ENCODE peak calls at places on chromosome 13, in four cellular contexts. One of them, this sample, is unnamed.

GRCh38 chr13:96460571-96460970 is 370.7 kb downstream of the HS6ST3 start:
- DNase-seq in fibroblast of pulmonary artery: peak; percentile 28
- DNase-seq in breast epithelium: no peak
- DNase-seq in aorta: no peak
- DNase-seq in this sample: no peak

GRCh38 chr13:27354379-27354778 is 70.0 kb upstream of the GTF3A start:
- DNase-seq in fibroblast of pulmonary artery: peak; percentile 51
- DNase-seq in breast epithelium: no peak
- DNase-seq in aorta: no peak
- DNase-seq in this sample: no peak

GRCh38 chr13:30818323-30818960 is 83.1 kb downstream of the ALOX5AP start:
- DNase-seq in fibroblast of pulmonary artery: peak; percentile 93
- DNase-seq in breast epithelium: no peak
- DNase-seq in aorta: peak; percentile 59
- DNase-seq in this sample: peak; percentile 79

GRCh38 chr13:24220086-24220703 is 59.7 kb downstream of the SPATA13 start:
- DNase-seq in fibroblast of pulmonary artery: peak; percentile 92
- DNase-seq in breast epithelium: no peak
- DNase-seq in aorta: no peak
- DNase-seq in this sample: no peak

GRCh38 chr13:30551194-30551593 is 66.5 kb upstream of the USPL1 start:
- DNase-seq in fibroblast of pulmonary artery: peak; percentile 56
- DNase-seq in breast epithelium: no peak
- DNase-seq in aorta: no peak
- DNase-seq in this sample: no peak

GRCh38 chr13:41546372-41547252 is 89.3 kb downstream of the RGCC start:
- DNase-seq in fibroblast of pulmonary artery: peak; percentile 24
- DNase-seq in breast epithelium: no peak
- DNase-seq in aorta: no peak
- DNase-seq in this sample: no peak

GRCh38 chr13:33051632-33052031 is 35.4 kb downstream of the KL start:
- DNase-seq in fibroblast of pulmonary artery: no peak
- DNase-seq in breast epithelium: no peak
- DNase-seq in aorta: no peak
- DNase-seq in this sample: no peak

GRCh38 chr13:108455320-108455719 is 174.1 kb upstream of the MYO16 start:
- DNase-seq in fibroblast of pulmonary artery: no peak
- DNase-seq in breast epithelium: no peak
- DNase-seq in aorta: no peak
- DNase-seq in this sample: no peak

GRCh38 chr13:40539954-40540706 is 126.3 kb downstream of the FOXO1 start:
- DNase-seq in fibroblast of pulmonary artery: peak; percentile 90
- DNase-seq in breast epithelium: no peak
- DNase-seq in aorta: no peak
- DNase-seq in this sample: no peak

GRCh38 chr13:26872444-26873173 is 112.0 kb upstream of the GPR12 start:
- DNase-seq in fibroblast of pulmonary artery: peak; percentile 42
- DNase-seq in breast epithelium: no peak
- DNase-seq in aorta: peak; percentile 53
- DNase-seq in this sample: no peak

GRCh38 chr13:93776936-93777335 is 550.3 kb downstream of the GPC6 start:
- DNase-seq in fibroblast of pulmonary artery: peak; percentile 53
- DNase-seq in breast epithelium: no peak
- DNase-seq in aorta: no peak
- DNase-seq in this sample: no peak

GRCh38 chr13:30371649-30372265 is 50.5 kb upstream of the UBE2L5 start:
- DNase-seq in fibroblast of pulmonary artery: peak; percentile 42
- DNase-seq in breast epithelium: no peak
- DNase-seq in aorta: no peak
- DNase-seq in this sample: no peak

GRCh38 chr13:30791354-30791921 is 56.1 kb downstream of the ALOX5AP start:
- DNase-seq in fibroblast of pulmonary artery: no peak
- DNase-seq in breast epithelium: no peak
- DNase-seq in aorta: no peak
- DNase-seq in this sample: no peak

DNA sequence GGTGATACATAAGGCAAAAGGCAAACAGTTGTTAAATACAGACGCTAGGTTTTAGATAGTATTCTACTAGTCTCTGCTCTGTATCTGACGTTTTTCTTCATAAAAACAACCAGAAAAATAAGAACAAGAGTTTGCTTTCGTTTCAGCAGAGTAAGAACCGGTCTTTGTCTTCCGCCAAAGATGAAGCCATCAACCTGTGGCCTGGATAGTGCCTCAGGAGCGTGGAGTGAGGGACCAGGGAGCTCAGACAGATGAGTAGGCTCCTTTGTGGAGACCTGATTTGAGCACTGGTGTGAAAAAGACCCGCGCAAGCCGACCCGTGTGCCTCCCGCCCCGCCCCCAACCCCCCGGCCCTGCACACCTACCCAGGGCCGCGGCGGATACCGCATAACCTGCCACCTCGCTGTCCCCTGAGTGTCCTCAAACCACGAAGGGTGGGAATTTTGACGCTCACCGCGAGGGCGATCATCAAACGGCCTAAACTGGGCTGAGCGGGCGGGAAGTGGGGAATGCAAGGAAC is 969 bp upstream of the LMO7 start:
- DNase-seq in fibroblast of pulmonary artery: no peak
- DNase-seq in breast epithelium: no peak
- DNase-seq in aorta: peak; percentile 50
- DNase-seq in this sample: no peak
- H3K4me3 ChIP-seq in fibroblast of pulmonary artery: peak overlapping the region; percentile 85
- H3K4me3 ChIP-seq in breast epithelium: peak overlapping the region; percentile 74
- H3K4me3 ChIP-seq in aorta: peak overlapping the region; percentile 60
- H3K4me3 ChIP-seq in this sample: peak overlapping the region; percentile 76

DNA sequence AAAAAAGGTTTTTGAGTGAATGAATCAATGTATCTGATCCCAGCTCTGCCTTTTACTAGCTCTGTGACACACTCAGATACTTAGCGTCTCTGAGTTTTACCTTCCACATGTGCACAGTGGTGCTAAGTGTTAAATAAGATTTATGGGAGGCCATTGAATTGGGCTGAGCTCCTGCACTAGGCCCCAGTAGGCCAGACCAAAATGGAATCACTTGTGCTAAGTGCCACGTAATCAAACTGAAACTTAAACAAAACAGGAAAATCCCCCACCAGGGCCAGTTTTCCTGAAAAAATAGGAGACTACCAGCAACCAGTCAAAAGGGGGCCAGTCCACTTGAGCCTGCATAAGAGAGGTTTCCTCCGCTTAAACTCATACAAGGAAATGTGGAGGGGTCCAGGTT is 40.9 kb downstream of the GJA3 start:
- DNase-seq in fibroblast of pulmonary artery: no peak
- DNase-seq in breast epithelium: no peak
- DNase-seq in aorta: no peak
- DNase-seq in this sample: no peak
- H3K4me3 ChIP-seq in fibroblast of pulmonary artery: no peak overlapping the region
- H3K4me3 ChIP-seq in breast epithelium: peak overlapping the region; percentile 39
- H3K4me3 ChIP-seq in aorta: no peak overlapping the region
- H3K4me3 ChIP-seq in this sample: peak overlapping the region; percentile 36

GRCh38 chr13:75968103-75968838 is 332.1 kb downstream of the LMO7 start:
- DNase-seq in fibroblast of pulmonary artery: no peak
- DNase-seq in breast epithelium: no peak
- DNase-seq in aorta: no peak
- DNase-seq in this sample: no peak
- H3K4me3 ChIP-seq in fibroblast of pulmonary artery: no peak overlapping the region
- H3K4me3 ChIP-seq in breast epithelium: no peak overlapping the region
- H3K4me3 ChIP-seq in aorta: no peak overlapping the region
- H3K4me3 ChIP-seq in this sample: no peak overlapping the region

GRCh38 chr13:77328819-77329132 is 1.9 kb upstream of the MYCBP2 start:
- DNase-seq in fibroblast of pulmonary artery: no peak
- DNase-seq in breast epithelium: no peak
- DNase-seq in aorta: no peak
- DNase-seq in this sample: no peak

GRCh38 chr13:77319536-77319935 is 7.4 kb downstream of the MYCBP2 start:
- DNase-seq in fibroblast of pulmonary artery: no peak
- DNase-seq in breast epithelium: no peak
- DNase-seq in aorta: no peak
- DNase-seq in this sample: no peak

GRCh38 chr13:77326905-77327604 is at the start of gene MYCBP2:
- DNase-seq in fibroblast of pulmonary artery: peak; percentile 99
- DNase-seq in breast epithelium: peak; percentile 97
- DNase-seq in aorta: peak; percentile 98
- DNase-seq in this sample: peak; percentile 99

GRCh38 chr13:77325371-77325941 is 1.4 kb downstream of the MYCBP2 start:
- DNase-seq in fibroblast of pulmonary artery: no peak
- DNase-seq in breast epithelium: no peak
- DNase-seq in aorta: no peak
- DNase-seq in this sample: no peak

DNA sequence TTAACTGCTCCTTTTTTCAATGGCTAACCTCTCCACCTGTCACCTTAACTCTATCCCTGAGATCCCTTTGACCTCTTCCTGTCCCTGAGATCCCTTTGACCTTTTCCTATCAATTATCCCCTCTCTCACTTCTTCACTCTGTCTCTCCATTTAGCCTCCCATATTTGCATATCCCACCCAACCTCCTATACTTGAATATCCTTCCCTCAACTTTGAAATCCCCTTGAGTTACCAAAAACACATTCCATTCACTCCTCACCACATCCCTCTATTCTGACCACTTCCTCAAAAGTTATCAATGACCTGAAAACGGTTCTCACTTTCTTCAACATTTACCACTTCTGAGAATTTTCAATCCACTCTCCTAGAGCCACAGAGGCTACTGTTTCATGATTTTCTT is 3.0 kb downstream of the MYCBP2 start:
- DNase-seq in fibroblast of pulmonary artery: no peak
- DNase-seq in breast epithelium: no peak
- DNase-seq in aorta: no peak
- DNase-seq in this sample: no peak
- H3K4me3 ChIP-seq in fibroblast of pulmonary artery: no peak overlapping the region
- H3K4me3 ChIP-seq in breast epithelium: no peak overlapping the region
- H3K4me3 ChIP-seq in aorta: no peak overlapping the region
- H3K4me3 ChIP-seq in this sample: no peak overlapping the region

GRCh38 chr13:112053167-112053743 is 13.7 kb upstream of the SOX1 start:
- DNase-seq in fibroblast of pulmonary artery: no peak
- DNase-seq in breast epithelium: no peak
- DNase-seq in aorta: no peak
- DNase-seq in this sample: no peak
- H3K4me3 ChIP-seq in fibroblast of pulmonary artery: no peak overlapping the region
- H3K4me3 ChIP-seq in breast epithelium: no peak overlapping the region
- H3K4me3 ChIP-seq in aorta: no peak overlapping the region
- H3K4me3 ChIP-seq in this sample: no peak overlapping the region

DNA sequence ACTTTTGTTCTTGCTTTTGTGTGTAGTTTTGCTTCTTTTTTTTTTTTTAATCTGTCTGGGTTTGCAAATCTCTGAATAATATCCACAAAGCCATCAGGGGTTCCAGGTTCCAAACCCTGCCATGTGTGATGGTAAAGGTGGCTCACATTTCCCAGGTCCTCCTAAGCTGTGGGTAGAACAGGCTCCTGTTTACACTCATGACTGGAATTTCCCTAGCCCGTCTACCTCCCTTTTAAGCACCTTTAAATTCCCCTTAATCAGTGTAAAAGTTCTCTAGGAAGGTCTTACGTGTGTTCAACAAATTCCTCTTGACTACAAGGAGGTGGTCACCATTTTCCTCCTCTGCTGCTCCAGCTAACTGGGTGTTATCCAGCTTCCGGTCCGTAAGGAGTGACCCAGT is 62.8 kb downstream of the EFNB2 start:
- DNase-seq in fibroblast of pulmonary artery: no peak
- DNase-seq in breast epithelium: no peak
- DNase-seq in aorta: no peak
- DNase-seq in this sample: no peak
- H3K4me3 ChIP-seq in fibroblast of pulmonary artery: peak overlapping the region; percentile 21
- H3K4me3 ChIP-seq in breast epithelium: no peak overlapping the region
- H3K4me3 ChIP-seq in aorta: no peak overlapping the region
- H3K4me3 ChIP-seq in this sample: peak overlapping the region; percentile 19

This sample was measured in tibial artery.